ENCODE peak calls at places on chromosomes 4 and X, in ten cellular contexts. D is breast epithelium, P is uterus, K is ovary, L is gastrocnemius medialis, E is IMR-90, C is A549, Q is tibial nerve, Y is stomach, G is suprapubic skin. T is an unnamed sample.

GRCh38 chr4:155614111-155614762 is 52.4 kb upstream of the GUCY1A1 start:
- DNase-seq in D (no peak), P (no peak), K (no peak), L (no peak), E (peak; percentile 77), C (no peak), Q (no peak), Y (no peak), G (no peak), T (no peak)

GRCh38 chrX:26845051-26845450 is 618.1 kb downstream of the PPP4R3C start:
- DNase-seq in D (no peak), P (no peak), K (no peak), L (no peak), E (no peak), C (no peak), Q (no peak), Y (no peak), G (no peak), T (peak; percentile 17)

GRCh38 chr4:177100307-177100706 is 209.4 kb upstream of the NEIL3 start:
- DNase-seq in D (no peak), P (no peak), K (no peak), L (no peak), E (no peak), C (peak; percentile 2), Q (no peak), Y (no peak), G (no peak), T (no peak)

GRCh38 chrX:153865685-153866084 is 20.3 kb downstream of the L1CAM start:
- DNase-seq in D (no peak), P (no peak), K (no peak), L (no peak), E (no peak), C (no peak), Q (no peak), Y (no peak), G (no peak), T (no peak)

GRCh38 chr4:72326692-72327632 is 242.1 kb downstream of the ADAMTS3 start:
- DNase-seq in D (no peak), P (no peak), K (no peak), L (no peak), E (peak; percentile 42), C (peak; percentile 32), Q (no peak), Y (no peak), G (no peak), T (no peak)

GRCh38 chrX:102580891-102581290 is 18.4 kb upstream of the ARMCX5 start:
- DNase-seq in D (no peak), P (no peak), K (no peak), L (no peak), E (no peak), C (no peak), Q (no peak), Y (no peak), G (no peak), T (no peak)

GRCh38 chrX:88613338-88613737 is 133.7 kb upstream of the CPXCR1 start:
- DNase-seq in D (no peak), P (no peak), K (no peak), L (no peak), E (no peak), C (peak; percentile 10), Q (no peak), Y (no peak), G (no peak), T (peak; percentile 24)

GRCh38 chr4:167218022-167218608 is 16.2 kb downstream of the SPOCK3 start:
- DNase-seq in D (no peak), P (no peak), K (no peak), L (no peak), E (no peak), C (peak; percentile 64), Q (no peak), Y (no peak), G (no peak), T (no peak)

DNA sequence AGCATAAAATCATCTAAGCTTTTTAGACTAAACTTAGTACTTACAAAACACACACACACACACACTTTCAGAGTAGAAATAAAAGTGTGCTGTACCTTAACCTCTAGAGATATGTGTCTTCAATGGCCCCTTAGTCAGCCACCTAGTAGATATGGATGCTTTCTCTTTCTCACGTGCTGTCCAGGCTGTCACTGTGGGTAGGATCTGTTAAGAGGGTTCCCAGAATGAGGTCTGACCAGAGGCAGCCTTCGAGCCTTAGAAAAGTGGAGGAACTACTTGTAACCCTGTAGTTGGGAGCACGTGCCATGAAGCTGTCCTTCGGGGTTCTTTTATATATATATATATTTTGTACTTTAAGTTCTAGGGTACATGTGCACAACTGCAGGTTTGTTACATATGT is 118.0 kb downstream of the COL4A5 start:
- DNase-seq in D (no peak), P (no peak), K (no peak), L (no peak), E (no peak), C (no peak), Q (no peak), Y (no peak), G (no peak), T (no peak)
- TF ChIP-seq POLR2A in D (no peak), P (no peak), K (no peak), L (no peak), E (no peak), C (no peak), Q (no peak), Y (no peak), G (no peak), T (no peak)

DNA sequence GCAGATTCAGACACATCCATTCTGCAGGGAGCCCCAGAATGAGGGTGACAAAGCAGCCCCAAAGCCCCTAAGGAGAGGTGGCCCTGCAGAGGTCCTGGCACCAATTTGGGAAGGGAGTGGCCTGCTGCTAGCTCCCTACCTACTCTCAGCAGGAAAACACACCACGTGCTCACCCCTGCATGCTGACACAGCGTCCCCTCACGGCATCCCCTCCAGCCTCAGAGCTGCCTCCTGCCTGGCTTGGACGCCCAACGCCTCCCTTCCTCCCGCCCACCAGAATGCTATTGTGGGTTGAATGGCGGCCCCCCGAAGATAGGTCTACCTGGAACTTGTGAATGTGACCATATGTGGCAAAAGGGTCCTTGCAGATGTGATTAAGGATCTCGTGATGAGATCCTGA is 28.8 kb downstream of the ZFYVE28 start:
- DNase-seq in D (no peak), P (no peak), K (no peak), L (no peak), E (no peak), C (no peak), Q (no peak), Y (no peak), G (no peak), T (no peak)
- H3K4me1 ChIP-seq in D (no peaks in the 10 kb centered on the region), P (no peaks in the 10 kb centered on the region), K (peaks cover 6% of the 10 kb centered on the region), L (peaks cover 12% of the 10 kb centered on the region), E (no peaks in the 10 kb centered on the region), C (no peaks in the 10 kb centered on the region), Q (no peaks in the 10 kb centered on the region), Y (peaks cover 12% of the 10 kb centered on the region), G (peaks cover 6% of the 10 kb centered on the region), T (peaks cover 22% of the 10 kb centered on the region)

GRCh38 chr4:4541661-4542570 is at the start of gene STX18:
- DNase-seq in D (peak; percentile 69), P (peak; percentile 85), K (peak; percentile 87), L (peak; percentile 67), E (peak; percentile 83), C (peak; percentile 88), Q (peak; percentile 41), Y (peak; percentile 90), G (peak; percentile 88), T (peak; percentile 81)
- TF ChIP-seq POLR2A in D (peak; percentile 43), P (peak; percentile 58), K (peak; percentile 64), L (peak; percentile 73), E (peak; percentile 84), C (peak; percentile 65), Q (peak; percentile 30), Y (no peak), G (peak; percentile 63), T (no peak)

GRCh38 chr4:140736669-140737343 is 19.4 kb downstream of the TBC1D9 start:
- DNase-seq in D (no peak), P (no peak), K (no peak), L (no peak), E (peak; percentile 25), C (no peak), Q (no peak), Y (no peak), G (no peak), T (no peak)
- H3K4me1 ChIP-seq in D (no peaks in the 10 kb centered on the region), P (no peaks in the 10 kb centered on the region), K (peaks cover 11% of the 10 kb centered on the region), L (no peaks in the 10 kb centered on the region), E (peaks cover 10% of the 10 kb centered on the region), C (peaks cover 23% of the 10 kb centered on the region), Q (no peaks in the 10 kb centered on the region), Y (peaks cover 12% of the 10 kb centered on the region), G (peaks cover 2% of the 10 kb centered on the region), T (no peaks in the 10 kb centered on the region)

DNA sequence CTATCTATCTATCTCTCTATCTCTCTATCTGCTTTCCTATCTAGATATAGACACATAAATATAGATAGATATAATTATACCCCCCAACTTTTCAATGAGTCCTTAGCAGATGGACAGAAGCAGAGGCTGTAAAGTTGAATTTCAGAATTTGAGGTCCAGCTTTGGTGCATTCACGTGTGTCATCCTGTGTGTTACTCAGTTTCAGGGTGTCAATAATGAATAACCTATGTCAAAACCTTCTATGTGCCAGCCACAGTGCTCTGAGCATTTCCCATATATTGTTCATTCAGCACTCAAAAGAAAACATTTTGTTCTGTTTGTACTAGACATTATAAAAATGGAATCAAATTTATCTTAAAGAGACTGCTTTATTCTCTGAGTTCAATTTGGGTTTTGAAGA is 310.0 kb downstream of the ARHGAP24 start:
- DNase-seq in D (no peak), P (no peak), K (no peak), L (no peak), E (no peak), C (no peak), Q (no peak), Y (no peak), G (no peak), T (no peak)
- TF ChIP-seq POLR2A in D (no peak), P (no peak), K (no peak), L (no peak), E (no peak), C (no peak), Q (no peak), Y (no peak), G (no peak), T (no peak)

GRCh38 chr4:153530996-153531375 is 64.8 kb downstream of the TMEM131L start:
- DNase-seq in D (no peak), P (no peak), K (no peak), L (no peak), E (no peak), C (no peak), Q (no peak), Y (no peak), G (no peak), T (no peak)
- H3K4me1 ChIP-seq in D (no peaks in the 10 kb centered on the region), P (peaks cover 4% of the 10 kb centered on the region), K (peaks cover 4% of the 10 kb centered on the region), L (peaks cover 85% of the 10 kb centered on the region), E (peaks cover 3% of the 10 kb centered on the region), C (no peaks in the 10 kb centered on the region), Q (peaks cover 3% of the 10 kb centered on the region), Y (peaks cover 6% of the 10 kb centered on the region), G (peaks cover 21% of the 10 kb centered on the region), T (peaks cover 17% of the 10 kb centered on the region)

DNA sequence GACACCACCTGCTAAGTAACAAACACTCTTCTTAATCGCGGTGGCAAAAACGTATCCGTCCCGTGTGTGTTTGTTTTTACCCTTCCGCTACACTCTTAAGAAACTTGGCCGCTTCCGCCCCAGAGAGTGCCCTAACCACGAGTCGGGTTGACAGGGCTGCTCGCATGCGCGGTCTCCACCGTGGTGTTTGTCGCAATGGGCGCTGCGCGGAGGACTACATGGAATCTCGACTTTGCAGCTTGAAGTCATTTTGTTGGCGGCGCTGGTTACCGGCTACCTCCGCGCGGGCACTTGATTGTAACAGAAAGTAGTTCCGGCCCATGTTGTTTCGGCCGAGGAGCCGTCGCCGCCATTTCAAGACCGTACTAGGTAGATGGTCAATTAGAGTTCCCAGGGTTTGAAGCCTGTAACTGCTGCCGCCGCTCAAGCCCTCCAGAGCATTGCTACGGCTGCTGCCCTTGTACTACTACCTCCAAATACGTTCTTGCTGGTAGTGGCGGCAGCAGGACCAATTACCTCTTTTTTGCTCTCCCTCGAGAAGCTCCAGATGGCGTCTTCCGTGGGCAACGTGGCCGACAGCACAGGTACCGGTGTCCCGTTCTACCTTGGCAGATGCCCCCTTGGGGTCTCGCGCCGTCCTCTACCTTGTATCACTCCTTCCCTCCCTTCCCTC is at the start of gene OGT:
- DNase-seq in D (peak; percentile 93), P (peak; percentile 93), K (peak; percentile 94), L (peak; percentile 94), E (peak; percentile 97), C (peak; percentile 99), Q (peak; percentile 92), Y (peak; percentile 95), G (peak; percentile 97), T (peak; percentile 97)
- TF ChIP-seq POLR2A in D (no peak), P (peak; percentile 58), K (peak; percentile 50), L (peak; percentile 73), E (peak; percentile 85), C (peak; percentile 74), Q (peak; percentile 41), Y (no peak), G (peak; percentile 62), T (no peak)

T was measured in testis.